ENCODE peak calls at places on chromosomes 11 and 22, in six cellular contexts. One of them, this sample, is unnamed.
A peak's percentile ranks its signal among the peaks of the same experiment; 100 is the strongest.

GRCh38 chr22:28172948-28173360 is 253.9 kb upstream of the PITPNB start:
- DNase-seq in H1: no peak
- DNase-seq in HepG2: no peak
- DNase-seq in K562: no peak
- DNase-seq in GM12891: no peak
- DNase-seq in GM12878: no peak
- DNase-seq in this sample: no peak

GRCh38 chr11:10304495-10305261 is at the start of gene ADM:
- DNase-seq in K562: peak; percentile 64
- DNase-seq in HepG2: peak; percentile 90
- DNase-seq in GM12891: no peak
- DNase-seq in H1: no peak
- DNase-seq in GM12878: no peak
- DNase-seq in this sample: no peak

GRCh38 chr11:83836883-83837654 is 550.9 kb upstream of the CCDC90B start:
- DNase-seq in GM12878: peak; percentile 5
- DNase-seq in GM12891: peak; percentile 32
- DNase-seq in K562: peak; percentile 36
- DNase-seq in HepG2: peak; percentile 65
- DNase-seq in H1: peak; percentile 17
- DNase-seq in this sample: peak; percentile 11

GRCh38 chr11:82810326-82810725 is 76.7 kb upstream of the FAM181B start:
- DNase-seq in GM12891: no peak
- DNase-seq in H1: no peak
- DNase-seq in HepG2: peak; percentile 67
- DNase-seq in GM12878: no peak
- DNase-seq in K562: no peak
- DNase-seq in this sample: no peak

GRCh38 chr11:64060861-64061444 is 25.2 kb downstream of the FLRT1 start:
- DNase-seq in GM12878: no peak
- DNase-seq in K562: peak; percentile 95
- DNase-seq in HepG2: no peak
- DNase-seq in H1: no peak
- DNase-seq in GM12891: peak; percentile 94
- DNase-seq in this sample: peak; percentile 90

GRCh38 chr11:125468852-125469251 is 27.2 kb downstream of the FEZ1 start:
- DNase-seq in GM12878: no peak
- DNase-seq in H1: no peak
- DNase-seq in HepG2: no peak
- DNase-seq in GM12891: no peak
- DNase-seq in K562: no peak
- DNase-seq in this sample: no peak

GRCh38 chr22:36253523-36254490 is 874 bp downstream of the APOL1 start:
- DNase-seq in HepG2: no peak
- DNase-seq in H1: no peak
- DNase-seq in GM12891: no peak
- DNase-seq in GM12878: no peak
- DNase-seq in K562: no peak
- DNase-seq in this sample: no peak

GRCh38 chr22:22087854-22088657 is 105.5 kb upstream of the TOP3B start:
- DNase-seq in K562: no peak
- DNase-seq in GM12878: no peak
- DNase-seq in GM12891: no peak
- DNase-seq in H1: no peak
- DNase-seq in HepG2: peak; percentile 82
- DNase-seq in this sample: no peak

GRCh38 chr11:86571273-86571948 is 101.0 kb downstream of the ME3 start:
- DNase-seq in HepG2: peak; percentile 69
- DNase-seq in H1: peak; percentile 76
- DNase-seq in GM12878: no peak
- DNase-seq in GM12891: no peak
- DNase-seq in K562: peak; percentile 63
- DNase-seq in this sample: no peak

GRCh38 chr11:60756307-60757032 is at the start of gene MS4A15:
- DNase-seq in GM12878: no peak
- DNase-seq in HepG2: peak; percentile 36
- DNase-seq in K562: peak; percentile 57
- DNase-seq in GM12891: no peak
- DNase-seq in H1: no peak
- DNase-seq in this sample: no peak

GRCh38 chr11:115585361-115586024 is 81.3 kb upstream of the CADM1 start:
- DNase-seq in GM12891: no peak
- DNase-seq in HepG2: no peak
- DNase-seq in GM12878: peak; percentile 83
- DNase-seq in K562: no peak
- DNase-seq in H1: no peak
- DNase-seq in this sample: peak; percentile 27

GRCh38 chr22:46053563-46054090 is 76.7 kb upstream of the WNT7B start:
- DNase-seq in GM12878: no peak
- DNase-seq in GM12891: peak; percentile 57
- DNase-seq in K562: peak; percentile 22
- DNase-seq in HepG2: no peak
- DNase-seq in H1: no peak
- DNase-seq in this sample: peak; percentile 62

GRCh38 chr11:123945132-123945531 is 1.5 kb upstream of the OR6T1 start:
- DNase-seq in HepG2: no peak
- DNase-seq in GM12891: no peak
- DNase-seq in H1: no peak
- DNase-seq in GM12878: no peak
- DNase-seq in K562: no peak
- DNase-seq in this sample: no peak

GRCh38 chr11:83219095-83219494 is 25.6 kb downstream of the ANKRD42 start:
- DNase-seq in GM12891: no peak
- DNase-seq in K562: no peak
- DNase-seq in HepG2: peak; percentile 22
- DNase-seq in GM12878: no peak
- DNase-seq in H1: no peak
- DNase-seq in this sample: no peak

GRCh38 chr11:33557201-33557600 is 143.4 kb downstream of the C11orf91 start:
- DNase-seq in K562: no peak
- DNase-seq in GM12891: no peak
- DNase-seq in H1: no peak
- DNase-seq in HepG2: no peak
- DNase-seq in GM12878: no peak
- DNase-seq in this sample: no peak

GRCh38 chr22:38879102-38879729 is 7.2 kb upstream of the CBX6 start:
- DNase-seq in HepG2: no peak
- DNase-seq in K562: no peak
- DNase-seq in GM12878: no peak
- DNase-seq in GM12891: no peak
- DNase-seq in H1: no peak
- DNase-seq in this sample: no peak

DNA sequence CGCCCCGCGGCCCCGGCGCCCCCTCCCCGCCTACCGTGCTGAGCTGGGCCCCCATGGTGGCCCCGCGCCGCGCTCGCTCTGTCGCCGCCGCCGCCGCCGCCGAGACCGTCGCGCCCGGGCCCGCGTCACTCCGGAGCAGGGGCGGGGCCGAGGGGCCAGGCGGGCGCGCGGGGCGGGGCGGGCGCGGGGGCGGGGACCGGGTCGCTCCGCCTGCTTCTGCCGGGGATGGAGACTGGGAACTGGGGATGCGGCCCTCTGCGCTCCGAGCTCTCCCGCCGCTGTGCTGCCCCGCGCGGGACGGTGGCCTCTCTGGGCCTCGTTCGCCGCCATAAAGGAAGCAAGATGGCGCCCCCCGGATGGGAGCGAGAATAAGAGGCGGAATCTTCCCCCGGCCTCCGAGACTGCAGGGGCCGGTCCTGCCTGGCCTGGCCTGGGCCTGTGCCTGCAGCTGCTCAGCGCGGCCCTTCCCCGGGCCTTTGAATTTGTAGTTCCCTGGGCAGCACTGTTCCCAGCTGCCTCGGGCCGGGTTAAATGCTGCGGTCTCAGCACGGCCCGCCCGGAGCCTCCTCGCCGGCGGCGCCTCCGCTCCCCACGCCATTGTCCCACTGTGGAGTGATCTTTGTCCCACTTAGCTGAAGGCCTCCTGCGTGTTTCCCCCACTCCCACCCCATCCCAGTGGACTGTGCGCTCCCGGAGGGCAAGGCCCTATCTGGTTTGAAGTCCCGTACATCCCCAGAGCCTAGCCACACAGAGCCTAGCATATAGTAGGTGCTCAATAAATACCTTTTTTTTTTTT is at the start of gene CYB5R3:
- DNase-seq in GM12878: no peak
- DNase-seq in K562: peak; percentile 92
- DNase-seq in HepG2: peak; percentile 51
- DNase-seq in H1: peak; percentile 50
- DNase-seq in GM12891: peak; percentile 95
- DNase-seq in this sample: peak; percentile 94
- TF ChIP-seq POLR2A in GM12878: peak; percentile 82
- TF ChIP-seq POLR2A in K562: peak; percentile 31
- TF ChIP-seq POLR2A in HepG2: peak; percentile 47
- TF ChIP-seq POLR2A in H1: no peak
- TF ChIP-seq POLR2A in GM12891: peak; percentile 74
- TF ChIP-seq POLR2A in this sample: peak; percentile 63

DNA sequence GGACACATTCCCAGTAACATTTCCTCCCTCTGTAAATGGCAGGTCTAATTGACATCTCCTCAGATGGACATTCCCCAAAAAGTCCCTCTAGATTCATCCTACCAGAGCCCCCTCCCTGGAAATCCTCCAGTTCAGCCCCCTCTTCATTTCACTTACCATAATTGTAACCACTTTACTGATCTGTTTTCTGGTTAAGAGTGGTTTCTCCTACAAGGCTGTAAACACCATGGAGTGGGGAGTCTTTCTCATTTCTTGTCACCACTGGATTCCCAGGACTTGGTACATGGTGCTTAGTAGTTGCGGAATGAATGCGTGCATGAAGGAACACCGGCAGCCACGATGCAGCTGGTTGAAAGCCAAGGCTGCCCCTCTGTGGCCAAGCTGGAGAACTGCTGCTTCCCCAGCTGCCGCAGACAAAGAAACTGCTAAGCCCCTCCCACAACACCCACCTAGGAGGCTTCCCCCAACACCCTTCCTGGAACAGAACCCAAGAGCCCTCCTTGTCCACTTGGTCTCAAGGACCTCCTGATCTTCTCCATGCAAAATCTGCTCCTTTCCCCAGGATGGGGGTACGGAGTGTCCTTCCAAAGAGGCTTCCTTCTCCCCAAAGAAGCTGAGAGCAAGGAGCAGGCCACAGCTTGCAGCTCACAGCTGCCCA is 18.6 kb upstream of the SCARF2 start:
- DNase-seq in GM12891: peak; percentile 75
- DNase-seq in GM12878: peak; percentile 44
- DNase-seq in K562: peak; percentile 100
- DNase-seq in HepG2: peak; percentile 68
- DNase-seq in H1: peak; percentile 71
- DNase-seq in this sample: no peak
- TF ChIP-seq TAF1 in GM12891: no peak
- TF ChIP-seq TAF1 in GM12878: no peak
- TF ChIP-seq TAF1 in K562: no peak
- TF ChIP-seq TAF1 in HepG2: no peak
- TF ChIP-seq TAF1 in H1: no peak
- TF ChIP-seq TAF1 in this sample: no peak

GRCh38 chr11:134501406-134502152 is 89.5 kb upstream of the B3GAT1 start:
- DNase-seq in K562: no peak
- DNase-seq in HepG2: no peak
- DNase-seq in H1: no peak
- DNase-seq in GM12891: no peak
- DNase-seq in GM12878: no peak
- DNase-seq in this sample: no peak

GRCh38 chr11:134498326-134499139 is 86.5 kb upstream of the B3GAT1 start:
- DNase-seq in GM12878: no peak
- DNase-seq in K562: no peak
- DNase-seq in HepG2: no peak
- DNase-seq in GM12891: no peak
- DNase-seq in H1: no peak
- DNase-seq in this sample: no peak

GRCh38 chr11:134499990-134500389 is 87.9 kb upstream of the B3GAT1 start:
- DNase-seq in GM12891: no peak
- DNase-seq in K562: no peak
- DNase-seq in H1: no peak
- DNase-seq in GM12878: no peak
- DNase-seq in HepG2: no peak
- DNase-seq in this sample: no peak

GRCh38 chr11:134500621-134501020 is 88.6 kb upstream of the B3GAT1 start:
- DNase-seq in GM12878: no peak
- DNase-seq in K562: no peak
- DNase-seq in H1: no peak
- DNase-seq in GM12891: no peak
- DNase-seq in HepG2: no peak
- DNase-seq in this sample: no peak

DNA sequence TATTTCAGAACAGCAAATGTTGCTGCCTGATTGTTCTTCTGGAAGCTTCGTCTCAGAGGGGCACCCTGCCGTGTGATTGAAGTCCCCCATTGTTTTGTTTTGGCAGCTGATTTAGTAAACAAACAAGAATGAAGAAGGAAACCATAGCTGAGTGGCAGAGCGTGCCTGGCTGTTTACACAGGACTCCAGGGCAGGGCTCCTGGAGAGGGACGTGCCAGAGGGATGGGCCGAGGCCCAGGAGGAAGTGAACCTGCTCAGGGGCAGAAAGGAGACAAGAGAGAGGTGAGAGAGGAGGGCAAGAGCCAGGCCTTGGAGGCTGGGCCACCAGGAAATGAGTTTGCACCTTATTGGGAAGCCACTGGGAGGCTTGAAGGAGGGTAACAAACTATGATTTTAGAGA is 85.5 kb upstream of the B3GAT1 start:
- DNase-seq in H1: no peak
- DNase-seq in GM12891: no peak
- DNase-seq in GM12878: no peak
- DNase-seq in HepG2: no peak
- DNase-seq in K562: no peak
- DNase-seq in this sample: no peak
- TF ChIP-seq POLR2A in H1: no peak
- TF ChIP-seq POLR2A in GM12891: no peak
- TF ChIP-seq POLR2A in GM12878: no peak
- TF ChIP-seq POLR2A in HepG2: no peak
- TF ChIP-seq POLR2A in K562: no peak
- TF ChIP-seq POLR2A in this sample: no peak

DNA sequence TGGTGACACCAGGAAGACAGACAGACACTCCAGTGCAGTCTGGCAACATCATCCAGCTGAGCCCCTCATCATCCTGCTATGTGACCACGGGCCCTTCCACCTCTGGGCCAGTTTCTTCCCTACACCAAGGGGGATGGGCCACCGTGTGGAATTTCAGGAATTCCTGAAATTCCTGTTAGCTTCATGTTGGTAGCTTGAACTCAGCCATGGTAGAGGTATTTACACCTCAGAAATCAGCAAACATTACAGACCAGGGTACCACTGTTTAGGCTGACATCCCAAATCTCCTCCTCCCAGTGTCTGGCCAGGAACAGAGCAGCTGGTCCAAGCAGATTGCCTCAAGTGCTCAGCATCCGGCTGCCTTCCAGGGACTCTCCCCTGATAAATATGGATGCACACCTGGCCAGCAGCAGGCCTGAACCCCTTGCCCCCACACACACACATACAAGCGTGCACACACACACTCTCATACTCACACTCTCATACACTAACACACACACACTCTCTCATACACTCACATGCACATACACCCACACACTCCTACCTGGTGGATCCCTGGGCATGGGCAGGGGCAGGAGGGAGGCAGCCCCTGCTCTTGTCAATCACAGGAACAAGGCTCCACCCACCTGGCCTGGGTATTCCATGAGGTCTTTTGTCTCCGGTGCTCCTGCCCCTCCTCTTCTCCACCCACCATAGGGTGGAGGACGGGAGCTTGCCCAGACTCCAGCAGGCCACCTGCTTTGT is 85.2 kb downstream of the BUD13 start:
- DNase-seq in HepG2: peak; percentile 31
- DNase-seq in H1: peak; percentile 58
- DNase-seq in GM12878: no peak
- DNase-seq in K562: no peak
- DNase-seq in GM12891: no peak
- DNase-seq in this sample: no peak
- TF ChIP-seq TAF1 in HepG2: no peak
- TF ChIP-seq TAF1 in H1: peak; percentile 56
- TF ChIP-seq TAF1 in GM12878: no peak
- TF ChIP-seq TAF1 in K562: no peak
- TF ChIP-seq TAF1 in GM12891: no peak
- TF ChIP-seq TAF1 in this sample: no peak

GRCh38 chr11:118791015-118791960 is at the start of gene DDX6:
- DNase-seq in GM12891: peak; percentile 68
- DNase-seq in H1: peak; percentile 25
- DNase-seq in K562: peak; percentile 92
- DNase-seq in HepG2: peak; percentile 67
- DNase-seq in GM12878: peak; percentile 19
- DNase-seq in this sample: peak; percentile 76
- TF ChIP-seq POLR2A in GM12891: peak; percentile 46
- TF ChIP-seq POLR2A in H1: peak; percentile 94
- TF ChIP-seq POLR2A in K562: peak; percentile 94
- TF ChIP-seq POLR2A in HepG2: peak; percentile 83
- TF ChIP-seq POLR2A in GM12878: peak; percentile 82
- TF ChIP-seq POLR2A in this sample: peak; percentile 69

This sample was measured in GM12892.